ENCODE peak calls at places on chromosomes 11 and 22, in seven cellular contexts. Y is heart right ventricle; M is amniotic stem cell; X is stimulated activated CD4-positive, alpha-beta T cell treated with anti-CD3 and anti-CD28 coated beads, Interleukin-12 subunit alpha, Interleukin-12 subunit beta, amount 100 ng/mL, for 24 hours; V is psoas muscle; J is neural crest cell; D is AG08396. H is an unnamed sample.
A peak's percentile ranks its signal among the peaks of the same experiment; 100 is the strongest.

GRCh38 chr22:42780070-42780540 is 59.4 kb upstream of the A4GALT start:
- DNase-seq in Y (peak; percentile 88), M (peak; percentile 74), X (no peak), V (no peak), J (peak; percentile 50), D (peak; percentile 77), H (peak; percentile 49)

GRCh38 chr11:48101958-48102357 is 114.7 kb upstream of the OR4B1 start:
- DNase-seq in Y (peak; percentile 28), M (no peak), X (no peak), V (no peak), J (no peak), D (no peak), H (no peak)

GRCh38 chr11:130431806-130432205 is 3.4 kb upstream of the ADAMTS8 start:
- DNase-seq in Y (no peak), M (peak; percentile 31), X (no peak), V (no peak), J (no peak), D (peak; percentile 51), H (no peak)

GRCh38 chr11:64224891-64225607 is 937 bp downstream of the TRPT1 start:
- DNase-seq in Y (no peak), M (no peak), X (no peak), V (peak; percentile 51), J (no peak), D (no peak), H (no peak)

GRCh38 chr22:49014227-49015201 is 813.2 kb downstream of the BRD1 start:
- DNase-seq in Y (no peak), M (no peak), X (no peak), V (no peak), J (no peak), D (no peak), H (no peak)

GRCh38 chr11:130404727-130405126 is 23.7 kb downstream of the ADAMTS8 start:
- DNase-seq in Y (no peak), M (no peak), X (no peak), V (no peak), J (no peak), D (no peak), H (no peak)

GRCh38 chr22:50705219-50705691 is 32.6 kb downstream of the SHANK3 start:
- DNase-seq in Y (peak; percentile 69), M (no peak), X (no peak), V (peak; percentile 61), J (peak; percentile 89), D (peak; percentile 56), H (no peak)

GRCh38 chr11:119721129-119722120 is 7.6 kb downstream of the NECTIN1 start:
- DNase-seq in Y (peak; percentile 64), M (no peak), X (no peak), V (peak; percentile 55), J (peak; percentile 44), D (peak; percentile 53), H (no peak)

GRCh38 chr11:35525501-35526175 is at the start of gene PAMR1:
- DNase-seq in Y (peak; percentile 34), M (peak; percentile 38), X (no peak), V (peak; percentile 72), J (no peak), D (peak; percentile 79), H (peak; percentile 33)

GRCh38 chr11:70566768-70567530 is 168.6 kb downstream of the CTTN start:
- DNase-seq in Y (no peak), M (no peak), X (no peak), V (peak; percentile 4), J (no peak), D (no peak), H (no peak)

GRCh38 chr11:12139144-12139881 is 28.9 kb downstream of the MICAL2 start:
- DNase-seq in Y (no peak), M (no peak), X (no peak), V (no peak), J (no peak), D (peak; percentile 75), H (peak; percentile 33)

GRCh38 chr22:48523761-48524160 is 1303.9 kb downstream of the BRD1 start:
- DNase-seq in Y (no peak), M (no peak), X (no peak), V (no peak), J (no peak), D (no peak), H (no peak)

GRCh38 chr22:46590334-46590733 is 29.9 kb upstream of the GRAMD4 start:
- DNase-seq in Y (peak; percentile 76), M (no peak), X (no peak), V (peak; percentile 57), J (no peak), D (no peak), H (no peak)

GRCh38 chr11:77046060-77046501 is 11.9 kb downstream of the B3GNT6 start:
- DNase-seq in Y (no peak), M (no peak), X (peak; percentile 43), V (no peak), J (peak; percentile 66), D (peak; percentile 77), H (no peak)

GRCh38 chr11:123227763-123228488 is 32.9 kb upstream of the CLMP start:
- DNase-seq in Y (no peak), M (no peak), X (no peak), V (no peak), J (no peak), D (no peak), H (no peak)

GRCh38 chr11:112811781-112812180 is 149.4 kb upstream of the NCAM1 start:
- DNase-seq in Y (no peak), M (no peak), X (no peak), V (no peak), J (no peak), D (no peak), H (no peak)

H was measured in left colon.